ENCODE peak calls at places on chromosomes 13 and 19, in nine cellular contexts. One of them, this sample, is unnamed.

GRCh38 chr19:55088543-55089265 is 13.0 kb downstream of the EPS8L1 start:
- DNase-seq in ovary: peak
- DNase-seq in testis: peak
- DNase-seq in psoas muscle: peak
- DNase-seq in left ventricle myocardium inferior: peak
- DNase-seq in heart right ventricle: peak
- DNase-seq in dorsolateral prefrontal cortex: peak
- DNase-seq in CD4-positive, CD25-positive, alpha-beta regulatory T cell: peak
- DNase-seq in heart left ventricle: peak
- DNase-seq in this sample: peak

GRCh38 chr13:44843403-44843802 is 145.9 kb downstream of the NUFIP1 start:
- DNase-seq in heart right ventricle: no peak
- DNase-seq in ovary: no peak
- DNase-seq in heart left ventricle: no peak
- DNase-seq in testis: no peak
- DNase-seq in left ventricle myocardium inferior: no peak
- DNase-seq in CD4-positive, CD25-positive, alpha-beta regulatory T cell: no peak
- DNase-seq in dorsolateral prefrontal cortex: no peak
- DNase-seq in psoas muscle: no peak
- DNase-seq in this sample: no peak

GRCh38 chr13:83190020-83190419 is 692.3 kb downstream of the SLITRK1 start:
- DNase-seq in dorsolateral prefrontal cortex: no peak
- DNase-seq in heart left ventricle: no peak
- DNase-seq in heart right ventricle: no peak
- DNase-seq in testis: no peak
- DNase-seq in left ventricle myocardium inferior: no peak
- DNase-seq in CD4-positive, CD25-positive, alpha-beta regulatory T cell: no peak
- DNase-seq in psoas muscle: no peak
- DNase-seq in ovary: no peak
- DNase-seq in this sample: no peak

GRCh38 chr19:47275866-47276461 is 1.3 kb downstream of the INAFM1 start:
- DNase-seq in left ventricle myocardium inferior: peak
- DNase-seq in heart right ventricle: peak
- DNase-seq in testis: peak
- DNase-seq in heart left ventricle: peak
- DNase-seq in CD4-positive, CD25-positive, alpha-beta regulatory T cell: no peak
- DNase-seq in psoas muscle: peak
- DNase-seq in dorsolateral prefrontal cortex: no peak
- DNase-seq in ovary: peak
- DNase-seq in this sample: no peak

GRCh38 chr19:31905980-31906948 is 439.1 kb upstream of the ZNF507 start:
- DNase-seq in left ventricle myocardium inferior: peak
- DNase-seq in CD4-positive, CD25-positive, alpha-beta regulatory T cell: no peak
- DNase-seq in dorsolateral prefrontal cortex: no peak
- DNase-seq in ovary: peak
- DNase-seq in testis: no peak
- DNase-seq in heart left ventricle: peak
- DNase-seq in heart right ventricle: no peak
- DNase-seq in psoas muscle: peak
- DNase-seq in this sample: no peak

GRCh38 chr13:25217023-25217909 is 45.2 kb upstream of the AMER2 start:
- DNase-seq in CD4-positive, CD25-positive, alpha-beta regulatory T cell: no peak
- DNase-seq in ovary: no peak
- DNase-seq in psoas muscle: no peak
- DNase-seq in left ventricle myocardium inferior: no peak
- DNase-seq in heart left ventricle: no peak
- DNase-seq in testis: no peak
- DNase-seq in dorsolateral prefrontal cortex: no peak
- DNase-seq in heart right ventricle: no peak
- DNase-seq in this sample: no peak

GRCh38 chr13:94858856-94859811 is 146.8 kb upstream of the SOX21 start:
- DNase-seq in heart right ventricle: peak
- DNase-seq in CD4-positive, CD25-positive, alpha-beta regulatory T cell: no peak
- DNase-seq in psoas muscle: peak
- DNase-seq in dorsolateral prefrontal cortex: peak
- DNase-seq in testis: peak
- DNase-seq in heart left ventricle: peak
- DNase-seq in left ventricle myocardium inferior: peak
- DNase-seq in ovary: peak
- DNase-seq in this sample: no peak

GRCh38 chr13:33690321-33690720 is 127.6 kb upstream of the RFC3 start:
- DNase-seq in dorsolateral prefrontal cortex: no peak
- DNase-seq in ovary: no peak
- DNase-seq in CD4-positive, CD25-positive, alpha-beta regulatory T cell: no peak
- DNase-seq in heart right ventricle: no peak
- DNase-seq in left ventricle myocardium inferior: no peak
- DNase-seq in testis: no peak
- DNase-seq in heart left ventricle: no peak
- DNase-seq in psoas muscle: no peak
- DNase-seq in this sample: no peak

GRCh38 chr19:12680034-12680433 is 1.6 kb downstream of the DHPS start:
- DNase-seq in left ventricle myocardium inferior: no peak
- DNase-seq in ovary: peak
- DNase-seq in heart right ventricle: no peak
- DNase-seq in testis: no peak
- DNase-seq in psoas muscle: no peak
- DNase-seq in dorsolateral prefrontal cortex: no peak
- DNase-seq in heart left ventricle: no peak
- DNase-seq in CD4-positive, CD25-positive, alpha-beta regulatory T cell: no peak
- DNase-seq in this sample: no peak

GRCh38 chr19:17041994-17042393 is 15.4 kb upstream of the CPAMD8 start:
- DNase-seq in dorsolateral prefrontal cortex: no peak
- DNase-seq in heart right ventricle: peak
- DNase-seq in psoas muscle: no peak
- DNase-seq in testis: no peak
- DNase-seq in left ventricle myocardium inferior: peak
- DNase-seq in CD4-positive, CD25-positive, alpha-beta regulatory T cell: no peak
- DNase-seq in heart left ventricle: peak
- DNase-seq in ovary: no peak
- DNase-seq in this sample: no peak

GRCh38 chr13:111666377-111666776 is 345.9 kb downstream of the TEX29 start:
- DNase-seq in ovary: no peak
- DNase-seq in left ventricle myocardium inferior: no peak
- DNase-seq in heart right ventricle: no peak
- DNase-seq in heart left ventricle: no peak
- DNase-seq in CD4-positive, CD25-positive, alpha-beta regulatory T cell: no peak
- DNase-seq in testis: no peak
- DNase-seq in dorsolateral prefrontal cortex: no peak
- DNase-seq in psoas muscle: no peak
- DNase-seq in this sample: no peak

GRCh38 chr13:19985219-19985556 is 26.7 kb downstream of the ZMYM2 start:
- DNase-seq in psoas muscle: no peak
- DNase-seq in CD4-positive, CD25-positive, alpha-beta regulatory T cell: no peak
- DNase-seq in ovary: no peak
- DNase-seq in left ventricle myocardium inferior: no peak
- DNase-seq in dorsolateral prefrontal cortex: no peak
- DNase-seq in testis: no peak
- DNase-seq in heart left ventricle: no peak
- DNase-seq in heart right ventricle: no peak
- DNase-seq in this sample: no peak
- H3K27ac ChIP-seq in psoas muscle: no peak
- H3K27ac ChIP-seq in CD4-positive, CD25-positive, alpha-beta regulatory T cell: peak
- H3K27ac ChIP-seq in ovary: no peak
- H3K27ac ChIP-seq in left ventricle myocardium inferior: no peak
- H3K27ac ChIP-seq in dorsolateral prefrontal cortex: no peak
- H3K27ac ChIP-seq in testis: no peak
- H3K27ac ChIP-seq in heart left ventricle: no peak
- H3K27ac ChIP-seq in heart right ventricle: no peak
- H3K27ac ChIP-seq in this sample: no peak

GRCh38 chr13:23794267-23795161 is 94.7 kb downstream of the MIPEP start:
- DNase-seq in heart left ventricle: no peak
- DNase-seq in dorsolateral prefrontal cortex: no peak
- DNase-seq in testis: no peak
- DNase-seq in left ventricle myocardium inferior: no peak
- DNase-seq in ovary: no peak
- DNase-seq in CD4-positive, CD25-positive, alpha-beta regulatory T cell: peak
- DNase-seq in psoas muscle: no peak
- DNase-seq in heart right ventricle: no peak
- DNase-seq in this sample: no peak

GRCh38 chr13:23793711-23794110 is 95.5 kb downstream of the MIPEP start:
- DNase-seq in left ventricle myocardium inferior: no peak
- DNase-seq in ovary: no peak
- DNase-seq in heart right ventricle: no peak
- DNase-seq in CD4-positive, CD25-positive, alpha-beta regulatory T cell: no peak
- DNase-seq in heart left ventricle: no peak
- DNase-seq in dorsolateral prefrontal cortex: no peak
- DNase-seq in psoas muscle: no peak
- DNase-seq in testis: no peak
- DNase-seq in this sample: no peak

GRCh38 chr13:23797276-23797903 is 91.8 kb downstream of the MIPEP start:
- DNase-seq in heart right ventricle: no peak
- DNase-seq in heart left ventricle: no peak
- DNase-seq in psoas muscle: no peak
- DNase-seq in testis: no peak
- DNase-seq in ovary: no peak
- DNase-seq in dorsolateral prefrontal cortex: no peak
- DNase-seq in CD4-positive, CD25-positive, alpha-beta regulatory T cell: no peak
- DNase-seq in left ventricle myocardium inferior: no peak
- DNase-seq in this sample: no peak

GRCh38 chr13:23799945-23800344 is 89.3 kb downstream of the MIPEP start:
- DNase-seq in heart right ventricle: no peak
- DNase-seq in heart left ventricle: no peak
- DNase-seq in ovary: no peak
- DNase-seq in testis: no peak
- DNase-seq in CD4-positive, CD25-positive, alpha-beta regulatory T cell: peak
- DNase-seq in left ventricle myocardium inferior: no peak
- DNase-seq in psoas muscle: no peak
- DNase-seq in dorsolateral prefrontal cortex: no peak
- DNase-seq in this sample: no peak

DNA sequence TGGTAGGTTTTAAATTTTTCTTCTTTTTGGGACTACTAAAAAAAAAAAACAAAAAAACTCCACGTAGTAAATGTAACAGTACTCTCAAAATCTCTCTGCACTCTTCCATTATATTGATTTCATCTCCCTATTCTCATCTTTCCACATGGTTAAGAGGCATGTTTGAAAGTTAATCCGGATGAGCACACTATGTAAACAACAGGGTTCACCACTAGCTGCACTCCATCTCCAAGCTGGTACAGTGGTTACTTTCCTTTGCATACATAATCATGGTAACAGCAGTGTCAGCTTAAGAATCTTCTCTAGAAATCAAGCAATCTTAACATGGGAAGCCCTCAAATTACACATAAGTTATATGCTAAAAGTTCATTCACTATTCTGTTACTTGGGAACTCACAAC is 92.7 kb downstream of the MIPEP start:
- DNase-seq in ovary: no peak
- DNase-seq in dorsolateral prefrontal cortex: no peak
- DNase-seq in testis: no peak
- DNase-seq in left ventricle myocardium inferior: no peak
- DNase-seq in heart right ventricle: no peak
- DNase-seq in psoas muscle: no peak
- DNase-seq in CD4-positive, CD25-positive, alpha-beta regulatory T cell: no peak
- DNase-seq in heart left ventricle: no peak
- DNase-seq in this sample: no peak
- H3K27ac ChIP-seq in ovary: no peak
- H3K27ac ChIP-seq in dorsolateral prefrontal cortex: no peak
- H3K27ac ChIP-seq in testis: no peak
- H3K27ac ChIP-seq in left ventricle myocardium inferior: no peak
- H3K27ac ChIP-seq in heart right ventricle: no peak
- H3K27ac ChIP-seq in psoas muscle: no peak
- H3K27ac ChIP-seq in CD4-positive, CD25-positive, alpha-beta regulatory T cell: no peak
- H3K27ac ChIP-seq in heart left ventricle: no peak
- H3K27ac ChIP-seq in this sample: no peak

GRCh38 chr13:41056194-41056593 is 5.1 kb upstream of the WBP4 start:
- DNase-seq in psoas muscle: no peak
- DNase-seq in CD4-positive, CD25-positive, alpha-beta regulatory T cell: no peak
- DNase-seq in testis: no peak
- DNase-seq in heart right ventricle: no peak
- DNase-seq in dorsolateral prefrontal cortex: no peak
- DNase-seq in ovary: no peak
- DNase-seq in heart left ventricle: no peak
- DNase-seq in left ventricle myocardium inferior: no peak
- DNase-seq in this sample: no peak
- H3K27ac ChIP-seq in psoas muscle: no peak
- H3K27ac ChIP-seq in CD4-positive, CD25-positive, alpha-beta regulatory T cell: no peak
- H3K27ac ChIP-seq in testis: no peak
- H3K27ac ChIP-seq in heart right ventricle: no peak
- H3K27ac ChIP-seq in dorsolateral prefrontal cortex: no peak
- H3K27ac ChIP-seq in ovary: no peak
- H3K27ac ChIP-seq in heart left ventricle: no peak
- H3K27ac ChIP-seq in left ventricle myocardium inferior: peak
- H3K27ac ChIP-seq in this sample: no peak

GRCh38 chr19:2722541-2723344 is 1.6 kb upstream of the DIRAS1 start:
- DNase-seq in heart right ventricle: peak
- DNase-seq in heart left ventricle: peak
- DNase-seq in psoas muscle: peak
- DNase-seq in ovary: peak
- DNase-seq in left ventricle myocardium inferior: peak
- DNase-seq in dorsolateral prefrontal cortex: no peak
- DNase-seq in CD4-positive, CD25-positive, alpha-beta regulatory T cell: no peak
- DNase-seq in testis: peak
- DNase-seq in this sample: no peak
- H3K27ac ChIP-seq in heart right ventricle: peak
- H3K27ac ChIP-seq in heart left ventricle: peak
- H3K27ac ChIP-seq in psoas muscle: no peak
- H3K27ac ChIP-seq in ovary: no peak
- H3K27ac ChIP-seq in left ventricle myocardium inferior: peak
- H3K27ac ChIP-seq in dorsolateral prefrontal cortex: peak
- H3K27ac ChIP-seq in CD4-positive, CD25-positive, alpha-beta regulatory T cell: no peak
- H3K27ac ChIP-seq in testis: peak
- H3K27ac ChIP-seq in this sample: peak

DNA sequence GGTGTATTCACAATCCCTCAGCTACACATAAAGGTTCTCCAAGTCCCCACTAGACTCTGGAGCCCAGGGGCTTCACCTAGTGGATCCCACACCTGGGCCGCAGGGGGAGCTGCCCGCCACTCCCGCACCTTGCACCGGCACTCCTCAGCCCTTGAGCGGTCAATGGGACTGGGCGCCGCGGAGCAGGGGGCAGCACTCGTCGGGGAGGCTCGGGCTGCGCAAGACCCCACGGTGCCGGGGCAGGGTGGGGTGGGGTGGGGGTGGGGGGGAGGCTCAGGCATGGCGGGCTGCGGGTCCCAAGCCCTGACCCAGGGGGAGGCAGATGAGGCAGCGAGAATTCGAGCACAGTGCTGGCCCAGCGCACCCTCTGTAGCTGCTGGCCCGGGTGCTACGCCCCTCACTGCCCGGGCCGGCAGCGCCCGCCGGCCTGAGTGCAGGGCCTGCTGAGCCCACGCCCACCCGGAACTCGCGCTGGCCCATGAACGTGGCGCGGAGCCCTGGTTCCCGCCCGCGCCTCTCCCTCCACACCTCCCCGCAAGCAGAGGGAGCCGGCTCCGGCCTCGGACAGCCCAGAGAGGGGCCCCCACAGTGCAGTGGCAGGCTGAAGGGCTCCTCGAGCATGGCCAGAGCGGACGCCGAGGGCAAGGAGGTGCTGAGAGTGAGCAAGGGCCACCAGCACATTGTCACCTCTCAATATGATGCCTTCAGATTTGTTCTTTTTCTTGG is 121.7 kb downstream of the UGGT2 start:
- DNase-seq in CD4-positive, CD25-positive, alpha-beta regulatory T cell: no peak
- DNase-seq in left ventricle myocardium inferior: no peak
- DNase-seq in psoas muscle: no peak
- DNase-seq in dorsolateral prefrontal cortex: no peak
- DNase-seq in heart right ventricle: no peak
- DNase-seq in testis: no peak
- DNase-seq in heart left ventricle: no peak
- DNase-seq in ovary: no peak
- DNase-seq in this sample: no peak
- H3K27ac ChIP-seq in CD4-positive, CD25-positive, alpha-beta regulatory T cell: no peak
- H3K27ac ChIP-seq in left ventricle myocardium inferior: no peak
- H3K27ac ChIP-seq in psoas muscle: no peak
- H3K27ac ChIP-seq in dorsolateral prefrontal cortex: no peak
- H3K27ac ChIP-seq in heart right ventricle: no peak
- H3K27ac ChIP-seq in testis: no peak
- H3K27ac ChIP-seq in heart left ventricle: no peak
- H3K27ac ChIP-seq in ovary: no peak
- H3K27ac ChIP-seq in this sample: no peak